ENCODE peak calls at places on chromosomes 16 and 17, in six cellular contexts. O, K, Z, E, M and F are unnamed samples.

GRCh38 chr16:85041184-85041928 is 13.8 kb downstream of the KIAA0513 start:
- DNase-seq in O (no peak), K (no peak), Z (no peak), E (no peak), M (no peak), F (no peak)

GRCh38 chr17:75370288-75370687 is 35.2 kb downstream of the GRB2 start:
- DNase-seq in O (no peak), K (no peak), Z (no peak), E (no peak), M (no peak), F (no peak)

GRCh38 chr17:62109378-62109902 is 44.4 kb upstream of the MED13 start:
- DNase-seq in O (peak), K (peak), Z (peak), E (peak), M (peak), F (no peak)

GRCh38 chr16:80981103-80981502 is 25.6 kb downstream of the CMC2 start:
- DNase-seq in O (no peak), K (no peak), Z (no peak), E (no peak), M (no peak), F (no peak)

GRCh38 chr16:53692146-53692545 is 11.5 kb downstream of the RPGRIP1L start:
- DNase-seq in O (no peak), K (no peak), Z (no peak), E (peak), M (no peak), F (no peak)

GRCh38 chr17:50892101-50892776 is 26.1 kb upstream of the TOB1 start:
- DNase-seq in O (no peak), K (no peak), Z (no peak), E (no peak), M (no peak), F (no peak)

GRCh38 chr16:85072947-85073346 is 39.3 kb downstream of the CIBAR2 start:
- DNase-seq in O (no peak), K (no peak), Z (no peak), E (peak), M (no peak), F (no peak)

GRCh38 chr17:65841116-65841515 is 279.7 kb upstream of the AXIN2 start:
- DNase-seq in O (no peak), K (no peak), Z (no peak), E (no peak), M (no peak), F (no peak)

GRCh38 chr17:19019041-19019941 is 14.7 kb upstream of the FAM83G start:
- DNase-seq in O (no peak), K (no peak), Z (no peak), E (no peak), M (no peak), F (no peak)